ENCODE peak calls at places on chromosomes 16 and 17, in six cellular contexts. C is GM06990, Q is RWPE1, O is IMR-90, F is AG10803, A is cardiac fibroblast. T is an unnamed sample.

GRCh38 chr17:50034504-50035364 is 21.2 kb upstream of the ITGA3 start:
- DNase-seq in C (no peak), Q (no peak), O (no peak), F (no peak), A (no peak), T (no peak)

GRCh38 chr16:47927330-47927729 is 228.5 kb downstream of the ABCC12 start:
- DNase-seq in C (no peak), Q (no peak), O (peak; percentile 52), F (peak; percentile 18), A (peak; percentile 22), T (no peak)

GRCh38 chr17:77842906-77843249 is 115.6 kb upstream of the TNRC6C start:
- DNase-seq in C (no peak), Q (no peak), O (no peak), F (peak; percentile 50), A (no peak), T (no peak)

GRCh38 chr17:76735006-76735405 is 2.1 kb downstream of the SRSF2 start:
- DNase-seq in C (peak; percentile 39), Q (no peak), O (peak; percentile 53), F (no peak), A (peak; percentile 46), T (peak; percentile 75)

GRCh38 chr16:81940781-81941560 is 70.3 kb downstream of the SDR42E1 start:
- DNase-seq in C (no peak), Q (peak; percentile 55), O (peak; percentile 64), F (peak; percentile 90), A (peak; percentile 77), T (no peak)

GRCh38 chr17:42653179-42654124 is 5.6 kb upstream of the TUBG2 start:
- DNase-seq in C (no peak), Q (no peak), O (peak; percentile 54), F (peak; percentile 82), A (peak; percentile 73), T (no peak)

GRCh38 chr17:2777242-2777867 is 18.9 kb upstream of the RAP1GAP2 start:
- DNase-seq in C (no peak), Q (no peak), O (no peak), F (no peak), A (no peak), T (no peak)

GRCh38 chr17:4893721-4894560 is 5.4 kb upstream of the C17orf107 start:
- DNase-seq in C (no peak), Q (no peak), O (no peak), F (no peak), A (no peak), T (no peak)

GRCh38 chr16:88956546-88957455 is 20.2 kb downstream of the CBFA2T3 start:
- DNase-seq in C (no peak), Q (no peak), O (no peak), F (no peak), A (no peak), T (no peak)

GRCh38 chr16:67150833-67151396 is at the start of gene B3GNT9:
- DNase-seq in C (peak; percentile 67), Q (peak; percentile 65), O (peak; percentile 66), F (peak; percentile 74), A (peak; percentile 80), T (peak; percentile 67)

GRCh38 chr16:30395155-30395991 is at the start of gene ZNF48:
- DNase-seq in C (peak; percentile 81), Q (peak; percentile 38), O (peak; percentile 90), F (peak; percentile 93), A (peak; percentile 81), T (peak; percentile 89)

GRCh38 chr16:78503501-78504110 is 404.2 kb downstream of the WWOX start:
- DNase-seq in C (peak; percentile 30), Q (peak; percentile 9), O (peak; percentile 11), F (peak; percentile 57), A (peak; percentile 64), T (peak; percentile 49)

GRCh38 chr16:53829186-53829747 is 125.3 kb downstream of the FTO start:
- DNase-seq in C (no peak), Q (no peak), O (peak; percentile 71), F (peak; percentile 29), A (peak; percentile 42), T (no peak)

GRCh38 chr17:57832711-57833596 is 16.9 kb downstream of the MRPS23 start:
- DNase-seq in C (peak; percentile 32), Q (peak; percentile 41), O (peak; percentile 76), F (peak; percentile 76), A (peak; percentile 84), T (peak; percentile 81)

GRCh38 chr16:72015124-72015523 is 6.6 kb downstream of the DHODH start:
- DNase-seq in C (no peak), Q (no peak), O (no peak), F (no peak), A (no peak), T (no peak)

GRCh38 chr16:58511933-58512815 is 3.1 kb upstream of the SETD6 start:
- DNase-seq in C (no peak), Q (peak; percentile 40), O (peak; percentile 55), F (peak; percentile 45), A (peak; percentile 71), T (peak; percentile 84)

GRCh38 chr17:56801506-56802178 is 32.1 kb downstream of the C17orf67 start:
- DNase-seq in C (no peak), Q (no peak), O (no peak), F (no peak), A (no peak), T (no peak)

GRCh38 chr17:50192873-50193274 is 8.6 kb downstream of the COL1A1 start:
- DNase-seq in C (no peak), Q (no peak), O (no peak), F (peak; percentile 45), A (no peak), T (peak; percentile 37)

GRCh38 chr16:2005646-2006045 is 4.0 kb downstream of the ZNF598 start:
- DNase-seq in C (no peak), Q (no peak), O (no peak), F (peak; percentile 26), A (no peak), T (no peak)

GRCh38 chr17:38558751-38559024 is 47.1 kb downstream of the SRCIN1 start:
- DNase-seq in C (no peak), Q (no peak), O (no peak), F (no peak), A (no peak), T (no peak)

GRCh38 chr17:76710863-76711611 is at the start of gene MXRA7:
- DNase-seq in C (peak; percentile 41), Q (peak; percentile 71), O (peak; percentile 61), F (peak; percentile 65), A (peak; percentile 69), T (peak; percentile 39)

GRCh38 chr17:62950067-62950466 is 16.0 kb upstream of the TANC2 start:
- DNase-seq in C (no peak), Q (peak; percentile 77), O (peak; percentile 45), F (peak; percentile 87), A (peak; percentile 87), T (no peak)

DNA sequence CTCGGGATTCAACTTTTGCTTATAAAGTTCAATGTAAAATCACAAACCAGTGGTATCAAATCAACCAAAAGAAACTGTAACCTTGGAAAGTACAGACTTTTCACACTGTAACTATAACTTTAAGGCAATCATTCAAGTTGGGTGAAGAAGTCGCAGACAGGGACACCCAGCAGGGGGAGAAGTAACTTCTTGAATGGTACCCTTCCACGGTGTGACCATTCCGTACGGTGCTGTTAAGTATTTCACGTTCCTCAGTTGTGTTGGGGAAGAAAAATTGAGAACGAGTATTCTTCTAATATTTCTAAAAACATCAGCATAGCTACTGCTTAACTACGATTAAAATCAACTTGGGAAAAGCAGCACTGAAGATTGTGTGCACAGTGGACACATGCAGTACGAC is 55.8 kb downstream of the MYH10 start:
- DNase-seq in C (no peak), Q (no peak), O (no peak), F (no peak), A (peak; percentile 42), T (no peak)
- TF ChIP-seq CTCF in C (no peak), Q (no peak), O (no peak), F (no peak), A (peak; percentile 25), T (no peak)

DNA sequence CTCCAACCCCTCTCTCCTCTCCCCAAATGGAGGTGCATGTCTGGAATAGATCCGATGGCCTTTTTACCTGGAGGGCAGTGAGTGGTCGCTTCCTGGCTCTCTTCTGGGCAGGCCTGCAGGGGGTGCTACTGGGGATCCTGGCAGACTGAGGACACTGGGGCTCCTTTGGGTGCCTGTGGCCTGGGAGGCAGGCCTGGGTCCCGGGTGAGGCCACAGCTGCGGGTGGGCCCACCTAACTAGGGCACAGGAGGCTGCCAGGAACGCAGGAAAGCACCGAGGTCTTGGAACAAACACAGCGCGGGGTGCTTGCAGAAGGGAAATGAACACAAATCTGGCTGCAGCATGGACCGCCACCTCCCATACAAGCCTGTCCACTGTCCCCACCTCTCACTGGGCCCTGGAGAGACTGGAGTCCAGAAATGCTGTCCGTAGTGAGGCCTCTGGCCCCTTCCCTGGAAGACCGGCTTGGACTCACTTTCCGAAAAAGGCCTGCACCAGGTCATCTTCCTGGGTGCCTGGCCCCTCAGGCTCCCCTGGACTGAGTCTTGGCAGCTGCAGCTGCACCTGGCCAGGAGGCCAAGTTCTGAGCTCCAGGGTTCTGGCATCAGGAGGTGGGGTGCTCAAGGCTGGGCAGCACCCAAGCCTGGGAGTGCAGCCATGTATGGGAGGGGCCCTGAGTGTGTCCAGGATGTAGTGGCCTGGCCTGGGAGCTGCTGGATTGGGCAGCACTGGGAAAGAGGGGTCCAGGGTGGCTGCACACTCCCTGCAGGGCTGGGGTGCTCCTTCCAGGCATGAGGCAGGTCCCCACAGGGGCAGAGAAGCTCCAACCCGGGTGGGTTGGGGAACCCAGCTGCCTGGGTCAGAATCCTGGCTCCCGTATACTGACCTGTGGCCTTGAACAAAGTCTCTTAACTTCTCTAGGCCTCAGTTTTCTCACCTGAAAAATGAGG is 195.1 kb downstream of the IRF8 start:
- DNase-seq in C (no peak), Q (no peak), O (no peak), F (no peak), A (no peak), T (no peak)
- TF ChIP-seq CTCF in C (peak; percentile 28), Q (no peak), O (peak; percentile 19), F (no peak), A (no peak), T (no peak)

GRCh38 chr16:55655709-55656694 is at the start of gene SLC6A2:
- DNase-seq in C (peak; percentile 11), Q (peak; percentile 19), O (no peak), F (no peak), A (peak; percentile 12), T (no peak)
- TF ChIP-seq CTCF in C (no peak), Q (no peak), O (no peak), F (no peak), A (no peak), T (no peak)

GRCh38 chr17:81034779-81035388 is at the start of gene BAIAP2:
- DNase-seq in C (peak; percentile 87), Q (peak; percentile 99), O (peak; percentile 90), F (peak; percentile 91), A (peak; percentile 93), T (peak; percentile 96)
- TF ChIP-seq CTCF in C (peak; percentile 13), Q (no peak), O (peak; percentile 17), F (no peak), A (no peak), T (peak; percentile 3)

DNA sequence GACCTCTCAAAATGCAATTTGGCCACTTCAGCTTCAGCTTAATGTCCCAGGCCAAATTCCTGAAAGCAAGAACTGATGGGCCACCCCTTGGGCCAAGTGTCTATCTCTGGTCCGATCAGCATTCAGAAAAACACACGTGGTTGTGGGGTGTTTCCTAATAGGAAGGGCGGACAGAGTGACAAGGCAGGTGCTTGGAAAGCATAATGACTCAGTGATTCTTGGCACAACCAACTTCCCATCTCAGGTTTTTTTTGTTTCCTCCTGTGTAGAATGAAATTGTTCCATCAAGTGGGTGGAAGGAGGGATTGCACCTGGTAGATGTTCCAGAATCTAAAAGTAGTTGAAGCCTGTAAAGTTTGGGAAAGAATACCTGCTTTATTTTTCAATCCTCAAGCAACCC is 155.6 kb downstream of the HS3ST2 start:
- DNase-seq in C (no peak), Q (peak; percentile 37), O (no peak), F (no peak), A (no peak), T (no peak)
- TF ChIP-seq CTCF in C (no peak), Q (no peak), O (no peak), F (no peak), A (no peak), T (no peak)

T was measured in GM12865.